ENCODE peak calls at places on chromosomes 12 and 14, in four cellular contexts. G, P, D and Y are unnamed samples.

GRCh38 chr12:123268850-123269249 is 2.8 kb downstream of the CDK2AP1 start:
- DNase-seq in G (no peak), D (no peak), P (no peak), Y (no peak)

GRCh38 chr12:75981773-75982564 is 49.6 kb downstream of the PHLDA1 start:
- DNase-seq in P (peak; percentile 39), G (no peak), D (no peak), Y (peak; percentile 75)

GRCh38 chr12:131682511-131682895 is 28.4 kb upstream of the SFSWAP start:
- DNase-seq in P (no peak), G (no peak), D (no peak), Y (no peak)

GRCh38 chr14:96901227-96901626 is 104.0 kb downstream of the VRK1 start:
- DNase-seq in G (no peak), P (no peak), D (no peak), Y (no peak)

GRCh38 chr12:67740706-67741105 is 92.2 kb downstream of the DYRK2 start:
- DNase-seq in G (no peak), D (no peak), P (peak; percentile 45), Y (no peak)

GRCh38 chr14:96082420-96083300 is 43.5 kb downstream of the C14orf132 start:
- DNase-seq in P (no peak), G (no peak), D (no peak), Y (no peak)

GRCh38 chr14:106308839-106309389 is 782.5 kb downstream of the TMEM121 start:
- DNase-seq in D (peak; percentile 35), P (no peak), G (no peak), Y (no peak)

GRCh38 chr14:94767321-94767878 is 2.5 kb downstream of the GSC start:
- DNase-seq in G (no peak), D (no peak), P (no peak), Y (no peak)

GRCh38 chr12:21559855-21560569 is 33.9 kb downstream of the SPX start:
- DNase-seq in G (peak; percentile 90), P (peak; percentile 5), D (no peak), Y (peak; percentile 53)

GRCh38 chr14:102923920-102924486 is 1.5 kb downstream of the AMN start:
- DNase-seq in P (no peak), D (peak; percentile 66), G (no peak), Y (no peak)

GRCh38 chr12:95701722-95702418 is 88.7 kb downstream of the NTN4 start:
- DNase-seq in G (peak; percentile 76), D (peak; percentile 13), P (peak; percentile 13), Y (no peak)

GRCh38 chr14:76337619-76338545 is 38.1 kb upstream of the ESRRB start:
- DNase-seq in D (no peak), G (no peak), P (no peak), Y (no peak)

GRCh38 chr12:104177663-104178501 is 37.7 kb upstream of the TXNRD1 start:
- DNase-seq in P (peak; percentile 95), D (peak; percentile 3), G (peak; percentile 72), Y (peak; percentile 97)

GRCh38 chr12:18824287-18824686 is 86.4 kb downstream of the CAPZA3 start:
- DNase-seq in P (no peak), D (no peak), G (no peak), Y (no peak)

GRCh38 chr12:13027508-13027907 is 16.7 kb upstream of the FAM234B start:
- DNase-seq in P (no peak), G (no peak), D (no peak), Y (no peak)

GRCh38 chr12:27671865-27672264 is 24.4 kb upstream of the REP15 start:
- DNase-seq in P (no peak), D (no peak), G (no peak), Y (no peak)

GRCh38 chr12:47244730-47245285 is 165.0 kb upstream of the AMIGO2 start:
- DNase-seq in G (no peak), P (no peak), D (no peak), Y (no peak)

GRCh38 chr12:24470050-24470449 is 478.9 kb downstream of the BCAT1 start:
- DNase-seq in P (no peak), G (peak; percentile 11), D (no peak), Y (peak; percentile 40)

GRCh38 chr12:45990468-45991288 is at the start of gene SCAF11:
- DNase-seq in D (peak; percentile 100), G (peak; percentile 100), P (peak; percentile 100), Y (peak; percentile 100)

GRCh38 chr12:69897744-69898143 is 72.7 kb downstream of the MYRFL start:
- DNase-seq in P (peak; percentile 98), G (peak; percentile 82), D (no peak), Y (peak; percentile 88)